ENCODE peak calls at places on chromosomes 3 and 15, in five cellular contexts. T is heart left ventricle, Y is psoas muscle, O is heart right ventricle, K is SK-N-SH. S is an unnamed sample.

GRCh38 chr15:47331796-47332480 is 385.4 kb upstream of the SEMA6D start:
- DNase-seq in Y (no peak), K (no peak), T (no peak), O (no peak), S (peak)

GRCh38 chr15:91252322-91252721 is 152.3 kb downstream of the SV2B start:
- DNase-seq in O (no peak), K (no peak), Y (no peak), T (no peak), S (no peak)

GRCh38 chr15:93171476-93171875 is 82.5 kb upstream of the RGMA start:
- DNase-seq in T (no peak), O (no peak), Y (no peak), K (no peak), S (no peak)

GRCh38 chr15:64774556-64775523 is 549 bp downstream of the RBPMS2 start:
- DNase-seq in O (peak), K (peak), T (peak), Y (no peak), S (peak)

GRCh38 chr3:14836049-14836468 is 17.3 kb downstream of the FGD5 start:
- DNase-seq in O (peak), K (no peak), T (peak), Y (peak), S (peak)

GRCh38 chr3:149131594-149131993 is 2.2 kb downstream of the HPS3 start:
- DNase-seq in O (no peak), T (no peak), Y (no peak), K (no peak), S (no peak)

GRCh38 chr15:72685925-72686794 is at the start of the genes BBS4 and HIGD2B:
- DNase-seq in Y (peak), K (peak), O (peak), T (peak), S (peak)

GRCh38 chr15:52464478-52464877 is 64.2 kb downstream of the MYO5A start:
- DNase-seq in O (no peak), T (no peak), K (peak), Y (no peak), S (no peak)

GRCh38 chr15:66704019-66704782 is 2.2 kb downstream of the SMAD6 start:
- DNase-seq in T (no peak), O (no peak), K (no peak), Y (no peak), S (no peak)

GRCh38 chr3:149020839-149021252 is 29.5 kb downstream of the GYG1 start:
- DNase-seq in O (no peak), T (no peak), Y (no peak), K (no peak), S (no peak)

GRCh38 chr3:157353657-157354056 is 83.0 kb upstream of the PTX3 start:
- DNase-seq in O (no peak), T (no peak), Y (no peak), K (no peak), S (no peak)

GRCh38 chr3:41000471-41000870 is 198.8 kb upstream of the CTNNB1 start:
- DNase-seq in T (peak), Y (no peak), O (peak), K (no peak), S (no peak)

GRCh38 chr3:188792788-188793187 is 379.0 kb upstream of the TPRG1 start:
- DNase-seq in O (peak), K (peak), T (no peak), Y (peak), S (no peak)

GRCh38 chr3:188801393-188801792 is 370.4 kb upstream of the TPRG1 start:
- DNase-seq in O (no peak), T (no peak), K (no peak), Y (no peak), S (no peak)

GRCh38 chr3:188797045-188797444 is 374.7 kb upstream of the TPRG1 start:
- DNase-seq in K (no peak), O (no peak), T (no peak), Y (no peak), S (no peak)

DNA sequence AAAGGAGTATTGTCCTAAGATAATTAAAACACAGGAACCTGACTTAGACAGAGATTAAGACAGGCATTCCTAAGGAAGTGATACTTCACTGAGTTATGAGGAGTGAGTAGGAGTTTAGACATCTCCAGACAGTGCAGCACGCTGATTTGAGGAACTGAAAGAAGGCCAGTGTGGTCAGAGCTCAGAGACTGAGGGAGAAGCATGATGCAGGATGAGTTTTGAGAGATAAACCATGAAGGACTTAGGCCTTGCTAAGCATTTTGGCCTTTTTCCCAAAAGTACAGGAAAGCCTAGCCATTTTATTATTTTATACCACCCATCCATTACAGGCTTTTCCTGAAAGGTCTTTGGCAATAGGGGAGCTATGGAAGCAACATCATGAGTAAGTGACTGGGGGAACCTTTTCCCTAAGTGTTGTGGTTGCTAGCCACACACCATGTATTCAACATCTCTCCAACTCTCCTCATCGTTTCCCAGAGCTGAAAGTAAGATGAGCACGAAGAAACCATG is 375.6 kb upstream of the TPRG1 start:
- DNase-seq in O (peak), T (no peak), K (no peak), Y (no peak), S (peak)
- H3K4me3 ChIP-seq in O (no peak), T (no peak), K (no peak), Y (no peak), S (no peak)

DNA sequence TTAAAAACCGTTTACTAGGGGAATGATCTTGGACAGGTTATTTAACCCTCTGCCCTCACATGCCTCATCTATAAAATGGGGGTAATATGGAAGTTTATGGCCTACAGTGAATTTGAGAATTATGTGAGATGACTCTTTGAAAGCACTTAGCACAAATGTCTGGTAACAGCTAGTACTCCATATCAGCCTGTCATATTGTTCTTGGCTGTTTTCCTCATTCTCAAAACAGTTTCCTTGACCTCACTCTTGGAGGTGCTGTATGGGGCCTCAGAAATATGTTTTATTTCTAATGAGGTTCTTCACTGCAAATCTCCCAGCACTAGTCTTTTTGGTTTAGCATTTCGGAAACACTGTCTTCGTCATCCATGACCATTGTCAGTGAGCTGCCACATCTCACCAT is 398.2 kb downstream of the FEZF2 start:
- DNase-seq in T (no peak), K (no peak), Y (no peak), O (no peak), S (no peak)
- H3K4me3 ChIP-seq in T (no peak), K (no peak), Y (no peak), O (no peak), S (no peak)

GRCh38 chr3:13018039-13018431 is 55.2 kb downstream of the IQSEC1 start:
- DNase-seq in K (peak), Y (peak), O (no peak), T (no peak), S (peak)
- H3K4me3 ChIP-seq in K (no peak), Y (no peak), O (no peak), T (no peak), S (peak)

DNA sequence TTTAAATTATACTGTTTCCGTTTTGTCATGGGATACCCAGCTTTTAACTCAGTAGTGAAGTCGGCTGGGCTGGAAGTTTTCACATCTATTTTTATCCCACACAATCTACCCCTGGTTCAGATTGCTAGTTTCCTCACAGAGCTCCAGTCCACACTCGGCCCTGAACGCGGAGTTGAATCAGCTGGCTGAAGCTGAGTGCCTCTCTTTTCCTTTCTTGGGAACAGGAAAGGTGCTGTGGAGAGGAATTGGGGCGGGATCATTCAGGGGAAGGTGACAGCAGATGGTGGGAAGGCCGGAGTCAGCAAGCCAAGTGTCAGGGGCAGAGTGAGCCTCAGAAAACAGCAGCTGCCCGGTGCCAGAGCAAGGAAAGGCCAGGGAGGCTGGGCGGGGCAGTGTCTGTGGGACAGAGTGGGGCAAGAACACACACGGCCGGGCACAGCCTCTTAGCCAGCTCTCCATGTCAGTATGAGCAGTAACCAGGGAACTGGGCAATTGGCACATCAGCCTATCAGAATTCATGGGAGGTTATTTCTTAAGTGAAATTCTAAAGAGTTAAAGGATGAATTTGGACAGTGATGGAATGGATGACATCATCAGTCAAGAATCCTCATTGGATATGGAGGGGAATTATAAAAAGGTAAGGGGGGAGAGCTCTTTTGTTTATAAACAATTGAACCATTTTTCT is 135.7 kb upstream of the IL12A start:
- DNase-seq in O (peak), T (peak), Y (peak), K (no peak), S (peak)
- H3K4me3 ChIP-seq in O (peak), T (peak), Y (peak), K (peak), S (no peak)